ENCODE peak calls at places on chromosomes 3 and 15, in nine cellular contexts. One of them, this sample, is unnamed.

GRCh38 chr15:42800731-42801474 is 64.0 kb upstream of the CDAN1 start:
- DNase-seq in cardiac muscle cell: no peak
- DNase-seq in GM23338: peak; percentile 65
- DNase-seq in Panc1: no peak
- DNase-seq in adrenal gland: no peak
- DNase-seq in psoas muscle: no peak
- DNase-seq in uterus: no peak
- DNase-seq in hepatocyte: no peak
- DNase-seq in pancreas: no peak
- DNase-seq in this sample: no peak

GRCh38 chr3:49910409-49911123 is 6.9 kb upstream of the MST1R start:
- DNase-seq in cardiac muscle cell: no peak
- DNase-seq in GM23338: peak; percentile 90
- DNase-seq in Panc1: no peak
- DNase-seq in adrenal gland: no peak
- DNase-seq in psoas muscle: no peak
- DNase-seq in uterus: no peak
- DNase-seq in hepatocyte: no peak
- DNase-seq in pancreas: no peak
- DNase-seq in this sample: no peak

GRCh38 chr15:90594297-90594696 is 64.6 kb downstream of the CRTC3 start:
- DNase-seq in cardiac muscle cell: no peak
- DNase-seq in GM23338: peak; percentile 45
- DNase-seq in Panc1: no peak
- DNase-seq in adrenal gland: peak; percentile 82
- DNase-seq in psoas muscle: peak; percentile 79
- DNase-seq in uterus: peak; percentile 43
- DNase-seq in hepatocyte: no peak
- DNase-seq in pancreas: peak; percentile 67
- DNase-seq in this sample: peak; percentile 91

GRCh38 chr3:106048946-106049481 is 180.2 kb upstream of the CBLB start:
- DNase-seq in cardiac muscle cell: no peak
- DNase-seq in GM23338: no peak
- DNase-seq in Panc1: no peak
- DNase-seq in adrenal gland: no peak
- DNase-seq in psoas muscle: no peak
- DNase-seq in uterus: no peak
- DNase-seq in hepatocyte: no peak
- DNase-seq in pancreas: no peak
- DNase-seq in this sample: no peak

GRCh38 chr3:191484461-191484860 is 23.5 kb downstream of the PYDC2 start:
- DNase-seq in cardiac muscle cell: no peak
- DNase-seq in GM23338: no peak
- DNase-seq in Panc1: no peak
- DNase-seq in adrenal gland: no peak
- DNase-seq in psoas muscle: peak; percentile 32
- DNase-seq in uterus: no peak
- DNase-seq in hepatocyte: no peak
- DNase-seq in pancreas: no peak
- DNase-seq in this sample: no peak

GRCh38 chr15:99620178-99620577 is 54.4 kb downstream of the MEF2A start:
- DNase-seq in cardiac muscle cell: no peak
- DNase-seq in GM23338: no peak
- DNase-seq in Panc1: no peak
- DNase-seq in adrenal gland: no peak
- DNase-seq in psoas muscle: no peak
- DNase-seq in uterus: no peak
- DNase-seq in hepatocyte: no peak
- DNase-seq in pancreas: no peak
- DNase-seq in this sample: no peak

GRCh38 chr3:149273096-149273751 is 51.6 kb upstream of the CP start:
- DNase-seq in cardiac muscle cell: peak; percentile 93
- DNase-seq in GM23338: peak; percentile 93
- DNase-seq in Panc1: peak; percentile 90
- DNase-seq in adrenal gland: peak; percentile 81
- DNase-seq in psoas muscle: no peak
- DNase-seq in uterus: peak; percentile 40
- DNase-seq in hepatocyte: peak; percentile 88
- DNase-seq in pancreas: peak; percentile 70
- DNase-seq in this sample: peak; percentile 42

GRCh38 chr15:101025896-101026631 is 106.9 kb downstream of the LRRK1 start:
- DNase-seq in cardiac muscle cell: no peak
- DNase-seq in GM23338: no peak
- DNase-seq in Panc1: no peak
- DNase-seq in adrenal gland: peak; percentile 45
- DNase-seq in psoas muscle: no peak
- DNase-seq in uterus: no peak
- DNase-seq in hepatocyte: no peak
- DNase-seq in pancreas: no peak
- DNase-seq in this sample: peak; percentile 26

GRCh38 chr15:69855601-69856000 is 242.1 kb downstream of the TLE3 start:
- DNase-seq in cardiac muscle cell: peak; percentile 52
- DNase-seq in GM23338: no peak
- DNase-seq in Panc1: no peak
- DNase-seq in adrenal gland: no peak
- DNase-seq in psoas muscle: no peak
- DNase-seq in uterus: no peak
- DNase-seq in hepatocyte: peak; percentile 38
- DNase-seq in pancreas: no peak
- DNase-seq in this sample: no peak

GRCh38 chr3:196073188-196073838 is 8.6 kb downstream of the TFRC start:
- DNase-seq in cardiac muscle cell: peak; percentile 78
- DNase-seq in GM23338: peak; percentile 83
- DNase-seq in Panc1: no peak
- DNase-seq in adrenal gland: peak; percentile 79
- DNase-seq in psoas muscle: no peak
- DNase-seq in uterus: peak; percentile 60
- DNase-seq in hepatocyte: peak; percentile 74
- DNase-seq in pancreas: peak; percentile 69
- DNase-seq in this sample: peak; percentile 60

GRCh38 chr15:45199136-45199810 is 11.5 kb upstream of the SHF start:
- DNase-seq in cardiac muscle cell: no peak
- DNase-seq in GM23338: peak; percentile 46
- DNase-seq in Panc1: peak; percentile 42
- DNase-seq in adrenal gland: peak; percentile 63
- DNase-seq in psoas muscle: no peak
- DNase-seq in uterus: no peak
- DNase-seq in hepatocyte: no peak
- DNase-seq in pancreas: no peak
- DNase-seq in this sample: no peak

GRCh38 chr3:14175383-14176037 is 2.9 kb downstream of the XPC start:
- DNase-seq in cardiac muscle cell: peak; percentile 7
- DNase-seq in GM23338: no peak
- DNase-seq in Panc1: no peak
- DNase-seq in adrenal gland: no peak
- DNase-seq in psoas muscle: no peak
- DNase-seq in uterus: no peak
- DNase-seq in hepatocyte: no peak
- DNase-seq in pancreas: no peak
- DNase-seq in this sample: no peak

GRCh38 chr15:72179950-72180581 is 17.5 kb downstream of the GRAMD2A start:
- DNase-seq in cardiac muscle cell: peak; percentile 17
- DNase-seq in GM23338: peak; percentile 28
- DNase-seq in Panc1: no peak
- DNase-seq in adrenal gland: no peak
- DNase-seq in psoas muscle: peak; percentile 41
- DNase-seq in uterus: no peak
- DNase-seq in hepatocyte: no peak
- DNase-seq in pancreas: no peak
- DNase-seq in this sample: no peak

GRCh38 chr3:6799264-6799915 is 61.5 kb upstream of the GRM7 start:
- DNase-seq in cardiac muscle cell: peak; percentile 10
- DNase-seq in GM23338: peak; percentile 24
- DNase-seq in Panc1: peak; percentile 20
- DNase-seq in adrenal gland: peak; percentile 54
- DNase-seq in psoas muscle: no peak
- DNase-seq in uterus: no peak
- DNase-seq in hepatocyte: peak; percentile 72
- DNase-seq in pancreas: peak; percentile 40
- DNase-seq in this sample: peak; percentile 39

GRCh38 chr15:73991726-73992593 is at the start of gene STOML1:
- DNase-seq in cardiac muscle cell: peak; percentile 97
- DNase-seq in GM23338: peak; percentile 97
- DNase-seq in Panc1: no peak
- DNase-seq in adrenal gland: peak; percentile 94
- DNase-seq in psoas muscle: peak; percentile 97
- DNase-seq in uterus: peak; percentile 94
- DNase-seq in hepatocyte: peak; percentile 97
- DNase-seq in pancreas: peak; percentile 95
- DNase-seq in this sample: peak; percentile 92
- TF ChIP-seq CTCF in cardiac muscle cell: peak; percentile 78
- TF ChIP-seq CTCF in GM23338: peak; percentile 80
- TF ChIP-seq CTCF in Panc1: peak; percentile 98
- TF ChIP-seq CTCF in adrenal gland: peak; percentile 67
- TF ChIP-seq CTCF in psoas muscle: peak; percentile 93
- TF ChIP-seq CTCF in uterus: peak; percentile 97
- TF ChIP-seq CTCF in hepatocyte: peak; percentile 91
- TF ChIP-seq CTCF in pancreas: peak; percentile 97
- TF ChIP-seq CTCF in this sample: peak; percentile 73

GRCh38 chr15:52559583-52559982 is 9.2 kb downstream of the ARPP19 start:
- DNase-seq in cardiac muscle cell: peak; percentile 46
- DNase-seq in GM23338: no peak
- DNase-seq in Panc1: no peak
- DNase-seq in adrenal gland: no peak
- DNase-seq in psoas muscle: peak; percentile 25
- DNase-seq in uterus: no peak
- DNase-seq in hepatocyte: no peak
- DNase-seq in pancreas: no peak
- DNase-seq in this sample: no peak

GRCh38 chr15:52567886-52568568 is 803 bp downstream of the ARPP19 start:
- DNase-seq in cardiac muscle cell: no peak
- DNase-seq in GM23338: peak; percentile 39
- DNase-seq in Panc1: no peak
- DNase-seq in adrenal gland: no peak
- DNase-seq in psoas muscle: peak; percentile 61
- DNase-seq in uterus: no peak
- DNase-seq in hepatocyte: peak; percentile 69
- DNase-seq in pancreas: peak; percentile 62
- DNase-seq in this sample: peak; percentile 41

GRCh38 chr15:52559022-52559421 is 9.8 kb downstream of the ARPP19 start:
- DNase-seq in cardiac muscle cell: no peak
- DNase-seq in GM23338: no peak
- DNase-seq in Panc1: no peak
- DNase-seq in adrenal gland: no peak
- DNase-seq in psoas muscle: no peak
- DNase-seq in uterus: no peak
- DNase-seq in hepatocyte: no peak
- DNase-seq in pancreas: no peak
- DNase-seq in this sample: no peak

GRCh38 chr15:52566889-52567288 is 1.9 kb downstream of the ARPP19 start:
- DNase-seq in cardiac muscle cell: no peak
- DNase-seq in GM23338: no peak
- DNase-seq in Panc1: no peak
- DNase-seq in adrenal gland: no peak
- DNase-seq in psoas muscle: no peak
- DNase-seq in uterus: no peak
- DNase-seq in hepatocyte: no peak
- DNase-seq in pancreas: no peak
- DNase-seq in this sample: no peak

GRCh38 chr15:52563499-52564060 is 5.2 kb downstream of the ARPP19 start:
- DNase-seq in cardiac muscle cell: no peak
- DNase-seq in GM23338: no peak
- DNase-seq in Panc1: no peak
- DNase-seq in adrenal gland: no peak
- DNase-seq in psoas muscle: no peak
- DNase-seq in uterus: no peak
- DNase-seq in hepatocyte: no peak
- DNase-seq in pancreas: no peak
- DNase-seq in this sample: no peak
- H3K36me3 ChIP-seq in cardiac muscle cell: no peaks in the 10 kb centered on the region
- H3K36me3 ChIP-seq in GM23338: no peaks in the 10 kb centered on the region
- H3K36me3 ChIP-seq in Panc1: peaks cover 5% of the 10 kb centered on the region
- H3K36me3 ChIP-seq in adrenal gland: no peaks in the 10 kb centered on the region
- H3K36me3 ChIP-seq in psoas muscle: no peaks in the 10 kb centered on the region
- H3K36me3 ChIP-seq in uterus: no peaks in the 10 kb centered on the region
- H3K36me3 ChIP-seq in hepatocyte: no peaks in the 10 kb centered on the region
- H3K36me3 ChIP-seq in pancreas: no peaks in the 10 kb centered on the region
- H3K36me3 ChIP-seq in this sample: no peaks in the 10 kb centered on the region

GRCh38 chr3:122265937-122266336 is 59.1 kb upstream of the CSTA start:
- DNase-seq in cardiac muscle cell: no peak
- DNase-seq in GM23338: no peak
- DNase-seq in Panc1: no peak
- DNase-seq in adrenal gland: no peak
- DNase-seq in psoas muscle: no peak
- DNase-seq in uterus: no peak
- DNase-seq in hepatocyte: no peak
- DNase-seq in pancreas: no peak
- DNase-seq in this sample: no peak
- TF ChIP-seq CTCF in cardiac muscle cell: no peak
- TF ChIP-seq CTCF in GM23338: no peak
- TF ChIP-seq CTCF in Panc1: no peak
- TF ChIP-seq CTCF in adrenal gland: no peak
- TF ChIP-seq CTCF in psoas muscle: no peak
- TF ChIP-seq CTCF in uterus: no peak
- TF ChIP-seq CTCF in hepatocyte: peak; percentile 3
- TF ChIP-seq CTCF in pancreas: no peak
- TF ChIP-seq CTCF in this sample: no peak

GRCh38 chr3:141405025-141405424 is 36.7 kb downstream of the ZBTB38 start:
- DNase-seq in cardiac muscle cell: peak; percentile 48
- DNase-seq in GM23338: no peak
- DNase-seq in Panc1: no peak
- DNase-seq in adrenal gland: no peak
- DNase-seq in psoas muscle: no peak
- DNase-seq in uterus: no peak
- DNase-seq in hepatocyte: no peak
- DNase-seq in pancreas: no peak
- DNase-seq in this sample: no peak

GRCh38 chr3:141407043-141407442 is 38.7 kb downstream of the ZBTB38 start:
- DNase-seq in cardiac muscle cell: peak; percentile 98
- DNase-seq in GM23338: no peak
- DNase-seq in Panc1: no peak
- DNase-seq in adrenal gland: peak; percentile 87
- DNase-seq in psoas muscle: no peak
- DNase-seq in uterus: peak; percentile 70
- DNase-seq in hepatocyte: peak; percentile 59
- DNase-seq in pancreas: no peak
- DNase-seq in this sample: peak; percentile 54

GRCh38 chr3:141405581-141405980 is 37.3 kb downstream of the ZBTB38 start:
- DNase-seq in cardiac muscle cell: no peak
- DNase-seq in GM23338: no peak
- DNase-seq in Panc1: no peak
- DNase-seq in adrenal gland: no peak
- DNase-seq in psoas muscle: no peak
- DNase-seq in uterus: no peak
- DNase-seq in hepatocyte: no peak
- DNase-seq in pancreas: no peak
- DNase-seq in this sample: no peak

GRCh38 chr3:141407817-141408216 is 39.5 kb downstream of the ZBTB38 start:
- DNase-seq in cardiac muscle cell: no peak
- DNase-seq in GM23338: no peak
- DNase-seq in Panc1: no peak
- DNase-seq in adrenal gland: no peak
- DNase-seq in psoas muscle: no peak
- DNase-seq in uterus: no peak
- DNase-seq in hepatocyte: no peak
- DNase-seq in pancreas: no peak
- DNase-seq in this sample: no peak

DNA sequence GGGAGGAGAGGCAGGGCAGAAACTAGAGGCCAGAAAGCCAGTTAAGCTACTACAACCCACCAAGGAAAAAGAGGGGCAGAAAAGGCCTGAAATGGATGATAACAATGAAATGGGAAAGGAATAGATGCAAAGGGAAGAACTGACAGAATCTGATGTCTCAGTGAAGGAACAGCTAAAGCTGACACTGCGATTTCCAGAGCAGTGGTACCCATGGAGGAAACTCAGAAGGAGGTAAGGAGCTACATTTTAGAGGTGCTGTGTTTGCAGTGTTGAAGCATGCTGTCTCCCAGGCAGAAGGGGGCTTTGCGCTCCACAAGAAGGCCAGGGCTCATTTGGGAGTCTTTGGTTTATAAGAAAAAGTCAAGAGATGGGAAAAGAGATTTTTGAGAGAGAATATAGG is 38.0 kb downstream of the ZBTB38 start:
- DNase-seq in cardiac muscle cell: no peak
- DNase-seq in GM23338: no peak
- DNase-seq in Panc1: no peak
- DNase-seq in adrenal gland: no peak
- DNase-seq in psoas muscle: no peak
- DNase-seq in uterus: no peak
- DNase-seq in hepatocyte: no peak
- DNase-seq in pancreas: no peak
- DNase-seq in this sample: no peak
- H3K36me3 ChIP-seq in cardiac muscle cell: peaks cover 10% of the 10 kb centered on the region
- H3K36me3 ChIP-seq in GM23338: no peaks in the 10 kb centered on the region
- H3K36me3 ChIP-seq in Panc1: peaks cover 7% of the 10 kb centered on the region
- H3K36me3 ChIP-seq in adrenal gland: peaks cover 33% of the 10 kb centered on the region
- H3K36me3 ChIP-seq in psoas muscle: peaks cover 30% of the 10 kb centered on the region
- H3K36me3 ChIP-seq in uterus: no peaks in the 10 kb centered on the region
- H3K36me3 ChIP-seq in hepatocyte: no peaks in the 10 kb centered on the region
- H3K36me3 ChIP-seq in pancreas: peaks cover 26% of the 10 kb centered on the region
- H3K36me3 ChIP-seq in this sample: peaks cover 11% of the 10 kb centered on the region

This sample was measured in lung.